ENCODE peak calls at places on chromosomes 11 and 22, in seven cellular contexts. O is esophagus muscularis mucosa, E is ovary, J is astrocyte of the spinal cord, C is GM23338, Z is esophagus squamous epithelium, V is BJ. Y is an unnamed sample.

GRCh38 chr22:31084811-31085492 is 3.8 kb downstream of the SMTN start:
- DNase-seq in O (peak; percentile 97), E (peak; percentile 90), J (peak; percentile 82), C (peak; percentile 98), Z (peak; percentile 47), V (no peak), Y (peak; percentile 95)

GRCh38 chr11:104061851-104062521 is 25.5 kb downstream of the DDI1 start:
- DNase-seq in O (no peak), E (peak; percentile 31), J (no peak), C (no peak), Z (no peak), V (no peak), Y (no peak)

GRCh38 chr22:31055322-31056159 is 25.6 kb upstream of the SMTN start:
- DNase-seq in O (peak; percentile 96), E (peak; percentile 94), J (peak; percentile 97), C (peak; percentile 60), Z (no peak), V (peak; percentile 93), Y (peak; percentile 94)

GRCh38 chr22:23383491-23384450 is 196.3 kb downstream of the IGLL1 start:
- DNase-seq in O (no peak), E (peak; percentile 56), J (no peak), C (peak; percentile 54), Z (no peak), V (no peak), Y (peak; percentile 66)

GRCh38 chr22:19688301-19689290 is 25.7 kb upstream of the SEPTIN5 start:
- DNase-seq in O (no peak), E (no peak), J (no peak), C (no peak), Z (no peak), V (no peak), Y (peak; percentile 59)

GRCh38 chr11:84316866-84317560 is 1030.8 kb upstream of the CCDC90B start:
- DNase-seq in O (no peak), E (peak; percentile 20), J (peak; percentile 57), C (peak; percentile 15), Z (no peak), V (no peak), Y (no peak)

GRCh38 chr11:41989173-41989572 is 529.7 kb upstream of the LRRC4C start:
- DNase-seq in O (no peak), E (no peak), J (no peak), C (no peak), Z (no peak), V (no peak), Y (no peak)

GRCh38 chr11:93444671-93445073 is 98.5 kb downstream of the SMCO4 start:
- DNase-seq in O (no peak), E (no peak), J (peak; percentile 55), C (peak; percentile 88), Z (no peak), V (no peak), Y (no peak)

GRCh38 chr11:108135845-108136599 is 14.7 kb downstream of the ACAT1 start:
- DNase-seq in O (peak; percentile 10), E (no peak), J (peak; percentile 27), C (no peak), Z (no peak), V (no peak), Y (no peak)

GRCh38 chr22:19576460-19577421 is 52.5 kb upstream of the CLDN5 start:
- DNase-seq in O (no peak), E (no peak), J (peak; percentile 60), C (peak; percentile 33), Z (no peak), V (no peak), Y (no peak)

GRCh38 chr22:28983788-28984441 is 77.7 kb downstream of the C22orf31 start:
- DNase-seq in O (no peak), E (no peak), J (no peak), C (no peak), Z (no peak), V (no peak), Y (no peak)

GRCh38 chr11:57403176-57404147 is 13.0 kb upstream of the PRG2 start:
- DNase-seq in O (no peak), E (no peak), J (no peak), C (no peak), Z (no peak), V (no peak), Y (no peak)

GRCh38 chr11:120651396-120651795 is 139.8 kb downstream of the GRIK4 start:
- DNase-seq in O (no peak), E (no peak), J (no peak), C (no peak), Z (no peak), V (no peak), Y (no peak)

GRCh38 chr22:25013634-25014033 is 61.1 kb downstream of the KIAA1671 start:
- DNase-seq in O (no peak), E (no peak), J (no peak), C (no peak), Z (no peak), V (no peak), Y (no peak)

GRCh38 chr11:61095022-61095421 is 7.3 kb upstream of the CD5 start:
- DNase-seq in O (no peak), E (no peak), J (no peak), C (no peak), Z (no peak), V (no peak), Y (no peak)

GRCh38 chr22:24819941-24820461 is 14.0 kb downstream of the SGSM1 start:
- DNase-seq in O (no peak), E (peak; percentile 56), J (no peak), C (no peak), Z (no peak), V (no peak), Y (peak; percentile 68)

GRCh38 chr11:134761361-134761760 is 349.3 kb upstream of the B3GAT1 start:
- DNase-seq in O (peak; percentile 66), E (no peak), J (no peak), C (no peak), Z (no peak), V (no peak), Y (no peak)

GRCh38 chr11:72067676-72068075 is 12.7 kb downstream of the NUMA1 start:
- DNase-seq in O (no peak), E (no peak), J (no peak), C (no peak), Z (no peak), V (no peak), Y (no peak)

GRCh38 chr11:65782816-65783228 is 2.0 kb upstream of the AP5B1 start:
- DNase-seq in O (no peak), E (no peak), J (no peak), C (no peak), Z (no peak), V (no peak), Y (peak; percentile 66)

GRCh38 chr22:23385301-23386244 is 194.5 kb downstream of the IGLL1 start:
- DNase-seq in O (peak; percentile 96), E (peak; percentile 88), J (peak; percentile 75), C (peak; percentile 83), Z (no peak), V (no peak), Y (peak; percentile 90)

GRCh38 chr11:121389651-121390050 is 62.5 kb upstream of the SORL1 start:
- DNase-seq in O (no peak), E (no peak), J (peak; percentile 35), C (peak; percentile 55), Z (no peak), V (no peak), Y (no peak)

DNA sequence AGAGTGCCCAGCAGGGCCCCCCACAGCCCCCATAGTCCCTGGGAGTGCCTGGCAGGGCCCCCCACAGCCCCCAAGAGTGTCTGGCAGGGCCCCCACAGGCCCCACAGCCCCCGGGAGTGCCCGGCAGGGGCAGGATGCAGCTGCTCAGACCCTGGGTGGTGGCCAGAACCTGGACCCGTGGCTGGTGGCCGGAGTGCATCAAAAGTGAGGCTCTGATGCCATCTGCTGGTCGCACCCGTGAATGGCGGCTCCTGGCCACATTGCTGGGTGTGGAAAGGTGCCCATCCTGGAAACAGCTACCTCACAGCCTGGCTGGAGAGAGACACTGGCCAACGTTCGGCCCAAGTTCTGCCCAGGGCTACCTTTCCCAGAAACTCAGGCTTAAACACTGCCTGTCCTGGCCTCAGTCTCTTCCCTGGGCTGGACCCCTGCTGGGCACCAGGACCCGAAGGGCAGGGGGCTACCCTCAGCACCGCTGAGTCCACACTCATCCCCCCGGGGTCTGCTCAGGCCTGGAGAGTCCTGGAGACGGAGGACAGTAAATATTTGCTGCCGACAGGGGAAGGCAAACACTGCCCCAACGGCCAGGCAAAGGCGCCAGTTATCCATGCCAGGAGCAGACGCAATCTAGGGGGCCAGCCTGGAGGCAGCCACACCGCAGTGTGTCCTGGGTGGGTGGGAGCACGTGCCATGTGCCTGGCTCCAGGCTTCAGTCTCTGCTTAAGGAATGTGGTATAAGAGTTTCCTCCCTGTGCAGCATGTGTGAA is 4.4 kb downstream of the INS start:
- DNase-seq in O (no peak), E (peak; percentile 66), J (peak; percentile 46), C (peak; percentile 72), Z (no peak), V (no peak), Y (peak; percentile 82)
- TF ChIP-seq CTCF in O (peak; percentile 61), E (peak; percentile 35), J (peak; percentile 93), C (peak; percentile 66), Z (peak; percentile 85), V (peak; percentile 84), Y (peak; percentile 73)

GRCh38 chr11:25596701-25597100 is 735.2 kb upstream of the ANO3 start:
- DNase-seq in O (no peak), E (no peak), J (no peak), C (no peak), Z (no peak), V (no peak), Y (no peak)
- H3K4me3 ChIP-seq in O (no peak overlapping the region), E (no peak overlapping the region), J (no peak overlapping the region), C (no peak overlapping the region), Z (no peak overlapping the region), V (no peak overlapping the region), Y (no peak overlapping the region)

DNA sequence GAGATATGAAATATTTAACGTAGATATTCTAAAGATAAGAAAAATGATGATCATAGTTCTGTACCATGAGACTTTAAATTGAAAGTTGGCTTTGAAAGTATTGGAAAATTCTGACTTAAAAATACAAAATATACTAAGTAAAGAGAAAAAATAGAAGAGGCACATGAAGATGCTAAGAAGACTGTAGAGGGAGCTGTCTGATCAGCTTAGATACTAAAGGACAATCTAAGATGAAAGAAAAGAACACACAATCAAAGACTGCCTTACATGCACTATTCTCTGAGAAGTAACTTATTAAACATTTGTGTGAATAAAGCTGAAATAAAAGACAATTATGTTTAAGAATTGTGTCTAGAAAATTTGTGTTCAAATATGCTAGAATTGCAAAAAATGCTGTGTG is 55.1 kb downstream of the RBMXL2 start:
- DNase-seq in O (no peak), E (no peak), J (peak; percentile 22), C (peak; percentile 57), Z (no peak), V (no peak), Y (no peak)
- TF ChIP-seq CTCF in O (peak; percentile 13), E (no peak), J (no peak), C (peak; percentile 71), Z (peak; percentile 16), V (peak; percentile 29), Y (peak; percentile 11)

DNA sequence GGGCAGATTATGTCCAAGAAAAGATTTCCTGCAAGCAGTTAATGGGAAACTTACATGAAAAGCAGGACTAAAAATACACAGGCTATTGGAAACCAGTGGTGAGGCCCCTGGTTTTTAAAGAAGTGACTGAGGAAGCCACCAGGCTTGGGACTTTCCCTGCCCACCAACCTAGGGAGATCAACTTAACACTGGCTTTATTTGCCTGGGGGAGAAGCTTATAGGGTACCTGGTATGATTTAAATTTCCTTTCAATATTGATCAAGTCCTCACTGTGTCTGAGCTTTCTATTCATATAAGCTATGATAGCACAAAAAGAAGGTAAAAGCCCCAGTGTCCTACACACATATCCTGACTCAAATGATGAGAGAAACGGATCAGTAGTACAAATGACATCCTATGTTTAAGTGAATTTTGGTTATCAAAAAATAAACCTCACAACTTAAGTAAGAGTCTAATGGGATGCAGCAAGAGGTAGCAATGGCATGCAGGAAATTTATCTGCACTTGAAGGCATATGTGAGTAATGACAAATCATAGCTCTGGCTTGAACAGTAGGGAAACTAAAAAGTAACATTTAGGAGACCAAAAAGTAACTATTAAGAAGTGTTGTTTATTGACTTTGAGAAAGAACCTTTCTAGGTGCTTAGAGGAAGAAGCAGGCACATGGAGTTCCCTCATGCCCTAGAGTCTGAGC is 85.3 kb downstream of the GAB2 start:
- DNase-seq in O (no peak), E (no peak), J (no peak), C (no peak), Z (no peak), V (no peak), Y (no peak)
- H3K4me3 ChIP-seq in O (no peak overlapping the region), E (no peak overlapping the region), J (no peak overlapping the region), C (no peak overlapping the region), Z (no peak overlapping the region), V (no peak overlapping the region), Y (no peak overlapping the region)

Y was measured in upper lobe of right lung.